ENCODE peak calls at places on chromosomes 6 and 20, in four cellular contexts. One of them, this sample, is unnamed.

GRCh38 chr6:56851104-56851503 is 103.8 kb upstream of the BEND6 start:
- DNase-seq in H1: no peak
- DNase-seq in IMR-90: peak; percentile 74
- DNase-seq in neuronal stem cell: no peak
- DNase-seq in this sample: peak; percentile 84

GRCh38 chr6:158559895-158560786 is at the start of gene TMEM181:
- DNase-seq in neuronal stem cell: peak; percentile 71
- DNase-seq in H1: peak; percentile 88
- DNase-seq in IMR-90: peak; percentile 80
- DNase-seq in this sample: peak; percentile 85

GRCh38 chr6:72182337-72183246 is 296.2 kb downstream of the RIMS1 start:
- DNase-seq in IMR-90: peak; percentile 24
- DNase-seq in H1: peak; percentile 75
- DNase-seq in neuronal stem cell: peak; percentile 58
- DNase-seq in this sample: peak; percentile 81

GRCh38 chr20:38918172-38918571 is 8.0 kb upstream of the FAM83D start:
- DNase-seq in H1: no peak
- DNase-seq in neuronal stem cell: no peak
- DNase-seq in IMR-90: no peak
- DNase-seq in this sample: no peak

GRCh38 chr6:47096233-47096887 is 54.2 kb upstream of the ADGRF1 start:
- DNase-seq in IMR-90: no peak
- DNase-seq in H1: no peak
- DNase-seq in neuronal stem cell: no peak
- DNase-seq in this sample: no peak

GRCh38 chr6:31643818-31644454 is 8.5 kb downstream of the BAG6 start:
- DNase-seq in neuronal stem cell: no peak
- DNase-seq in IMR-90: no peak
- DNase-seq in H1: no peak
- DNase-seq in this sample: no peak

GRCh38 chr6:111361648-111362047 is 121.4 kb downstream of the REV3L start:
- DNase-seq in IMR-90: peak; percentile 43
- DNase-seq in H1: no peak
- DNase-seq in neuronal stem cell: peak; percentile 20
- DNase-seq in this sample: peak; percentile 76

GRCh38 chr6:2792330-2792729 is 27.1 kb downstream of the WRNIP1 start:
- DNase-seq in IMR-90: peak; percentile 50
- DNase-seq in neuronal stem cell: no peak
- DNase-seq in H1: no peak
- DNase-seq in this sample: no peak

GRCh38 chr20:58712823-58713731 is 20.5 kb downstream of the NPEPL1 start:
- DNase-seq in neuronal stem cell: no peak
- DNase-seq in IMR-90: no peak
- DNase-seq in H1: peak; percentile 43
- DNase-seq in this sample: no peak

GRCh38 chr6:157059781-157060180 is 263.5 kb downstream of the TMEM242 start:
- DNase-seq in IMR-90: no peak
- DNase-seq in neuronal stem cell: peak; percentile 39
- DNase-seq in H1: no peak
- DNase-seq in this sample: no peak

GRCh38 chr6:27106382-27106781 is 141.1 kb upstream of the PRSS16 start:
- DNase-seq in neuronal stem cell: no peak
- DNase-seq in IMR-90: no peak
- DNase-seq in H1: no peak
- DNase-seq in this sample: no peak

GRCh38 chr20:845226-845868 is 11.8 kb downstream of the FAM110A start:
- DNase-seq in H1: peak; percentile 58
- DNase-seq in IMR-90: no peak
- DNase-seq in neuronal stem cell: no peak
- DNase-seq in this sample: peak; percentile 29

GRCh38 chr20:62377064-62377461 is 9.8 kb upstream of the RPS21 start:
- DNase-seq in H1: no peak
- DNase-seq in IMR-90: no peak
- DNase-seq in neuronal stem cell: no peak
- DNase-seq in this sample: no peak
- H3K4ac ChIP-seq in H1: peak overlapping the region; percentile 58
- H3K4ac ChIP-seq in IMR-90: no peak overlapping the region
- H3K4ac ChIP-seq in neuronal stem cell: no peak overlapping the region
- H3K4ac ChIP-seq in this sample: peak overlapping the region; percentile 74

GRCh38 chr6:87762116-87762515 is 60.1 kb upstream of the AKIRIN2 start:
- DNase-seq in H1: no peak
- DNase-seq in neuronal stem cell: no peak
- DNase-seq in IMR-90: no peak
- DNase-seq in this sample: no peak

GRCh38 chr6:87766211-87766610 is 64.2 kb upstream of the AKIRIN2 start:
- DNase-seq in H1: no peak
- DNase-seq in IMR-90: no peak
- DNase-seq in neuronal stem cell: no peak
- DNase-seq in this sample: no peak

GRCh38 chr6:87759491-87760010 is 57.5 kb upstream of the AKIRIN2 start:
- DNase-seq in neuronal stem cell: no peak
- DNase-seq in H1: no peak
- DNase-seq in IMR-90: no peak
- DNase-seq in this sample: no peak

GRCh38 chr6:87763276-87763675 is 61.2 kb upstream of the AKIRIN2 start:
- DNase-seq in H1: no peak
- DNase-seq in IMR-90: no peak
- DNase-seq in neuronal stem cell: no peak
- DNase-seq in this sample: no peak

GRCh38 chr6:87763901-87764300 is 61.9 kb upstream of the AKIRIN2 start:
- DNase-seq in IMR-90: no peak
- DNase-seq in H1: no peak
- DNase-seq in neuronal stem cell: no peak
- DNase-seq in this sample: no peak
- H3K4me3 ChIP-seq in IMR-90: no peak overlapping the region
- H3K4me3 ChIP-seq in H1: no peak overlapping the region
- H3K4me3 ChIP-seq in neuronal stem cell: no peak overlapping the region
- H3K4me3 ChIP-seq in this sample: no peak overlapping the region

DNA sequence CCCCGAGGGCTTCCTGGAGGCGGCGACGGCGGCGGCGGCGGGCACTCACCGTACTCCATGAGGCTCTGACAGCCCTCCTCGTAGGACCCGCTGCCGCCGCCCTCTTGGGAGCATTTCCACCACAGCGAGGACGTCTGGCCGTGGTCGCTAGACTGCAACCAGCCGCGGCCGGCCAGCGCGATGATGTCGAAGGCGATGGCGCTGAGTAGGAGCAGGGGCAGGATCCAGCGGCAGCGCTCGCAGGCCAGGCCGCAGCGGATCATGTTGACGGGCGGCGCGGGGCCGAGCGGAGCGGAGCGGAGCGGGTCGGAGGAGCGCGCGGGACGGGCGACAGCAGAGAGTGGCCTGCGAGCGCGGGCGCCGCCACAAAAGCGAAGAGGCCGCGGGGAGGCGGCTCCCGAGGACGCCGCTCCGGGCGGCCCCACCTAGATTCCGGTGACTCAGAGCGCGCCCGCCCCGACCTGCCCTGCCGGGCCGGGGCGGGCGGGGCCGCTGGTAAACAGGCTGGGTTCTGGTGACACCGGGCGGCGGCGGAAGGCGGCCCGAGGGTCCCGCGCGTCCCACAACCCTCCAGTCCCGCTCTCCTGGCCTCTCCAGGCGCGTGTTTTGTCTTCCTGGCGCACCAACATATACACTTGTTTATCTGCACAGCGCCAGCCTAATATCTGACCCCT is at the start of gene PERP:
- DNase-seq in neuronal stem cell: peak; percentile 46
- DNase-seq in H1: peak; percentile 70
- DNase-seq in IMR-90: peak; percentile 38
- DNase-seq in this sample: peak; percentile 76
- H4K8ac ChIP-seq in neuronal stem cell: no peak within 1 kb of the TSS
- H4K8ac ChIP-seq in H1: peak within 1 kb of the TSS; percentile 82
- H4K8ac ChIP-seq in IMR-90: peak within 1 kb of the TSS; percentile 73
- H4K8ac ChIP-seq in this sample: no peak within 1 kb of the TSS

DNA sequence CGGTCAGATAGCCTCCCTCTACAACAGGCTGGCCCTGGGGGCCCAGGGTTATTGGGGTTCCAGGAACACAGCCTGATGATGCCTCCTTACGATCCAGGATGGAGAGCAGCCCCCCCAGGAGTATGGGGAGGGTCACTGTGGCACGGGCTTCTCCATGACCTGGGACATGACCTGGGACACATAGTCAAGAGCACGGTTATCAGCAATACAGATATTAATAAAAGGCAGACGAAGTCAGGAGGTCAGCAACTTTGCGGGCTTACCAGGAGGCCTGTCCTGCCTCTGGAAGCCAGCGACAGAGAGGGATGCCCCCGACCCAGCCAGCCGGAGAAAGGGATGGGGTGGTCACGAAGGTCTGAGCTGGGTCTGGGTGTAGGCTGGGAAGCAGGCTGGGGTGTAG is 795 bp downstream of the MMP24OS start:
- DNase-seq in neuronal stem cell: no peak
- DNase-seq in H1: no peak
- DNase-seq in IMR-90: no peak
- DNase-seq in this sample: no peak
- H3K4ac ChIP-seq in neuronal stem cell: no peak overlapping the region
- H3K4ac ChIP-seq in H1: no peak overlapping the region
- H3K4ac ChIP-seq in IMR-90: peak overlapping the region; percentile 91
- H3K4ac ChIP-seq in this sample: no peak overlapping the region

DNA sequence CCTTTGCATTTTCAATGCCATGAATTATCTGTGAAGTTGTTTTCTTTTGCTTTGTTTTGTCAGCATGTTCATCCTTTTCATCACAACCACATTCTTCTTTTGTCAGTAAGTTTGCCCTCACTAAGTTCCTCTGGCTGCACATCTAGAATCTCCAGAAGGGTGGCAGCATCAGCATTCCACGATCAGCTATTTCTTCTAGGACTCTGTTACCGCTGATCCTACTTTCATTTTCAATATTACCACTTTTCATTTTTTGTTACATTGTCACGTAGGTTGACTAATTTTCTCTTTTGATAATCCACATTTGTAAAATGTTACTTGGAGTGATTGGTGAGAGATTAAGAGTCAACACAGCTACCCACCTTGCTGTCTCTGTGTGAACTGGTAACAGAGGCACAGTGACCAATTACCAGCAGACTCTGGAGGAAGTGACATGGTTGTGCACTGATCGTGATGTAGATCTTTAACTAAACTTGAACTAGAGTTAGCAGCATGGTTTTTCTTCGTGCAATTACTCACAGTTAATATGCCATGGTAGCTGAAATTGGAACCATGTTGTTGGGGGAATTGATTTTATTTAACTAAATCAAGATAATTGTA is 307.9 kb upstream of the SLC35B3 start:
- DNase-seq in neuronal stem cell: no peak
- DNase-seq in IMR-90: no peak
- DNase-seq in H1: no peak
- DNase-seq in this sample: no peak
- H3K4me3 ChIP-seq in neuronal stem cell: no peak overlapping the region
- H3K4me3 ChIP-seq in IMR-90: no peak overlapping the region
- H3K4me3 ChIP-seq in H1: no peak overlapping the region
- H3K4me3 ChIP-seq in this sample: no peak overlapping the region

This sample was measured in mesendoderm.